ENCODE peak calls at places on chromosomes 11 and 22, in ten cellular contexts. K is sigmoid colon, E is right lobe of liver, V is A549, J is lower leg skin, P is NB4, Q is HCT116, X is ovary, C is uterus, Y is gastrocnemius medialis. L is an unnamed sample.
A peak's percentile ranks its signal among the peaks of the same experiment; 100 is the strongest.

GRCh38 chr22:46974077-46974476 is 211.6 kb downstream of the TBC1D22A start:
- DNase-seq in Y (no peak), E (no peak), V (no peak), K (peak; percentile 58), X (no peak), Q (no peak), J (peak; percentile 82), P (no peak), C (no peak), L (no peak)

GRCh38 chr11:66100272-66101037 is 30.4 kb downstream of the PACS1 start:
- DNase-seq in E (peak; percentile 74), J (peak; percentile 91), Y (peak; percentile 45), Q (no peak), C (peak; percentile 37), X (peak; percentile 75), K (peak; percentile 78), P (peak; percentile 32), V (peak; percentile 36), L (no peak)

GRCh38 chr22:27719033-27719341 is 82.6 kb downstream of the MN1 start:
- DNase-seq in X (no peak), J (no peak), Y (no peak), C (no peak), K (no peak), P (no peak), E (no peak), Q (no peak), V (no peak), L (no peak)

GRCh38 chr11:123111465-123111864 is 49.5 kb upstream of the HSPA8 start:
- DNase-seq in X (no peak), V (peak; percentile 47), K (no peak), Y (no peak), J (no peak), C (no peak), Q (peak; percentile 47), E (no peak), P (peak; percentile 54), L (peak; percentile 15)

GRCh38 chr11:590997-591396 is 14.7 kb downstream of the PHRF1 start:
- DNase-seq in Q (no peak), X (no peak), K (no peak), C (no peak), V (no peak), E (no peak), P (no peak), J (no peak), Y (no peak), L (no peak)

GRCh38 chr11:12280838-12281565 is 96.4 kb upstream of the PARVA start:
- DNase-seq in J (peak; percentile 79), P (no peak), K (no peak), C (no peak), V (no peak), Q (no peak), Y (no peak), E (no peak), X (no peak), L (no peak)

GRCh38 chr22:27668828-27669797 is 132.4 kb downstream of the MN1 start:
- DNase-seq in P (peak; percentile 97), C (no peak), K (no peak), Q (peak; percentile 58), E (no peak), X (no peak), V (peak; percentile 58), J (no peak), Y (peak; percentile 95), L (peak; percentile 76)

GRCh38 chr22:21446827-21447690 is 20.1 kb upstream of the TMEM191C start:
- DNase-seq in E (no peak), Q (no peak), K (peak; percentile 56), P (no peak), C (no peak), J (peak; percentile 58), X (peak; percentile 9), V (no peak), Y (no peak), L (no peak)

GRCh38 chr11:68436985-68437926 is 23.3 kb upstream of the PPP6R3 start:
- DNase-seq in E (peak; percentile 42), Y (no peak), J (no peak), C (no peak), P (peak; percentile 86), K (no peak), V (peak; percentile 65), X (no peak), Q (no peak), L (peak; percentile 97)
- TF ChIP-seq POLR2A in E (no peak), Y (no peak), J (no peak), C (no peak), P (no peak), K (no peak), V (no peak), X (no peak), Q (no peak), L (peak; percentile 25)

GRCh38 chr11:27700351-27701261 is at the start of gene BDNF:
- DNase-seq in P (no peak), Q (no peak), X (no peak), C (no peak), V (peak; percentile 49), J (peak; percentile 69), Y (no peak), E (peak; percentile 49), K (no peak), L (peak; percentile 51)

GRCh38 chr11:27697679-27698275 is 2.5 kb downstream of the BDNF start:
- DNase-seq in X (no peak), V (no peak), E (no peak), K (no peak), Q (no peak), Y (no peak), C (no peak), P (no peak), J (no peak), L (no peak)

GRCh38 chr11:27698872-27699241 is 1.4 kb downstream of the BDNF start:
- DNase-seq in C (peak; percentile 50), P (peak; percentile 81), J (peak; percentile 90), X (peak; percentile 83), Y (no peak), K (peak; percentile 77), Q (peak; percentile 82), V (peak; percentile 88), E (peak; percentile 74), L (peak; percentile 69)

GRCh38 chr11:27699926-27700350 is 317 bp downstream of the BDNF start:
- DNase-seq in Q (no peak), Y (no peak), C (no peak), P (no peak), X (no peak), J (peak; percentile 83), E (peak; percentile 51), V (no peak), K (no peak), L (no peak)

DNA sequence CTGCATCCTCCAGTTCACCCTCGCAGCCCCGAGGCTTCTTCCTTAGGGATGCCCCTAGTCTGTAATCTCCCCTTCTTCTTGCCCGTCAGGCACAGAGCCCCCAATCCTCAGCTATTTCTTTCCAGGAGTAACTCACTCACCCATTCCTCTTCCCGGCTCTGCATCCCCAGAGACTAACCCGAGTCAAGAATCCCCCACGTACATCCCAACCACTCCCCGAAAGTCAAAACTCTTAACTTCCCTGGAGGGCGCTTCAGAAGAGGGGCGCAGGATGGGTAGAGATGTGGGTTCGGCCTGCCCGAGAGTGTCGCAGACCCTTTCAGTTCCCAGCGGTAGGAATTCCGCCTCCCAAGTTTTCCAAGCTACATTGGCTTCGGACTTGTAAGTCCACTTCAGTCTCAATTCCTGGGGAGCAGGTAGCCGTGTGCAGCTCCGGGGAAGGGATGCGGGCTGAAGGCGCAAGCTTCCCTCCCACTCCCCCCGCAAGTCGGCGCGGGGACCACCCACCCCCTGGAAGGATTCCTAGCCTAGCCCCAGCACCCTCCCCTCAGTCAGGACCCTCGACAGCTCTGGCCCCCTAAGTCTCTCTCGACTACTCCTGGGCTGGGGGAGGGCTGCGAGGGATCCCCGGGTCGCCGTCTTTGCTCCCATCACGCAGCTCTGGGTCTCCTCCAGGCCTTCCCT is 871 bp downstream of the BDNF start:
- DNase-seq in K (no peak), C (no peak), Q (no peak), X (peak; percentile 26), V (no peak), Y (no peak), E (no peak), J (peak; percentile 59), P (no peak), L (no peak)
- TF ChIP-seq POLR2A in K (no peak), C (no peak), Q (no peak), X (no peak), V (no peak), Y (no peak), E (no peak), J (no peak), P (no peak), L (no peak)

GRCh38 chr11:70397983-70398833 is at the start of gene CTTN:
- DNase-seq in K (peak; percentile 93), V (peak; percentile 92), C (peak; percentile 89), P (peak; percentile 96), Q (peak; percentile 71), X (peak; percentile 94), Y (peak; percentile 56), J (peak; percentile 95), E (peak; percentile 84), L (peak; percentile 81)
- TF ChIP-seq POLR2A in K (peak; percentile 48), V (peak; percentile 57), C (peak; percentile 84), P (peak; percentile 44), Q (peak; percentile 85), X (peak; percentile 68), Y (peak; percentile 96), J (no peak), E (peak; percentile 47), L (peak; percentile 64)

GRCh38 chr11:34360056-34360455 is 2.2 kb upstream of the ABTB2 start:
- DNase-seq in X (no peak), C (no peak), E (no peak), J (no peak), Q (no peak), K (no peak), P (no peak), Y (no peak), V (no peak), L (no peak)

GRCh38 chr11:34359548-34359891 is 1.7 kb upstream of the ABTB2 start:
- DNase-seq in X (no peak), V (no peak), P (no peak), J (no peak), Y (no peak), C (no peak), Q (peak; percentile 21), E (no peak), K (no peak), L (no peak)

GRCh38 chr11:34357646-34358257 is at the start of gene ABTB2:
- DNase-seq in X (peak; percentile 98), C (peak; percentile 99), K (peak; percentile 99), J (peak; percentile 100), Q (peak; percentile 90), Y (peak; percentile 98), V (peak; percentile 96), E (peak; percentile 99), P (peak; percentile 98), L (peak; percentile 85)

GRCh38 chr11:34358258-34358665 is 452 bp upstream of the ABTB2 start:
- DNase-seq in X (peak; percentile 77), C (peak; percentile 80), V (peak; percentile 71), E (peak; percentile 89), Y (peak; percentile 40), P (peak; percentile 86), J (peak; percentile 90), Q (peak; percentile 65), K (peak; percentile 88), L (peak; percentile 61)

DNA sequence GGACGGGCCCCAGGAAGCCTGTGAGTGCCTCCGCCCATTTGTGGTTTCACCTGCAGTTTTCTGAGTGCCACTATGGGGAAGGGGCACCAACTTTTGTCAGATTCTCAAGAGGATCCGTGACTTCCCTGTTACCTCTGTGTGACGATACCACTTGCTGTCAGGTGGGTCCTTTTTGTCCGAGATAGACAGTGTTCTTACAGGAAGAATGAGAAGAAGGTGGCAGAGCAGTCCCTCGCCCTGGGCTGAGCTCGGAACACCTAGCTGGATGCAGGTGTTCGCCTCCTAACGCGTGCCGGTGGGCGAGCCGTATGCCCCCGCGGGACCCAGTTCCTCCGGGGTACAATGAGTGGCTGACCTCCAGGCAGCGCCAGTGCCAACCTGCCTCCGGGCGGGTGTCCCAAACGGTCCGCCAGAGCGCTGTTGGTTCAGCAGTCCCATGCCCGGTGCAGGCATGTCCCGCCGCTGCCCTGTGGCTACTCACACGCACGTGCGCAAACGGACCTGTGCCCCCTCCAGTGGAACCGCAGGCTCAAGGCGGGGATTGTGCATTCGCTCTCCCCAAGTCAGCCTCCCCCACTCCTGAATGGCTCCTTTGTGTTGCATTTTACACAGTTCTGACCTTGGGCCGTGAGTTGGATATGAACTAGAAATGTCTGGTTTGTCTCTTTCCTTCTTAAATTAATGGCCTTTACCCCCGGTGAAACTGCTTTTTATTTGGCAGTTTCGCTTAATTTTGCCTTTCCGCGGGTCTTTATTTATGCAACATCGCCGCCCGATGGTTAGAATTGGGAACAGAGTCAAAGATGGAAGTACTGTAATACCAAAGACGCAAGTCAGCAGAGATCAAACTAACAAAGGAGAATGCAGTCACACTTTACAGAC is 1.1 kb upstream of the ABTB2 start:
- DNase-seq in Q (peak; percentile 68), P (peak; percentile 90), J (peak; percentile 94), X (peak; percentile 81), E (peak; percentile 94), V (peak; percentile 82), Y (peak; percentile 80), K (peak; percentile 88), C (peak; percentile 80), L (no peak)
- TF ChIP-seq POLR2A in Q (peak; percentile 24), P (no peak), J (no peak), X (no peak), E (no peak), V (no peak), Y (no peak), K (no peak), C (peak; percentile 30), L (no peak)